ENCODE peak calls at places on chromosomes 3 and 15, in four cellular contexts. S, Z, D and G are unnamed samples.

GRCh38 chr15:78264304-78265136 is at the start of gene DNAJA4:
- DNase-seq in S (no peak), Z (no peak), D (no peak), G (peak)

GRCh38 chr3:141471160-141471559 is 15.7 kb upstream of the RASA2 start:
- DNase-seq in S (no peak), Z (peak), D (no peak), G (no peak)

GRCh38 chr15:55535436-55535835 is 27.4 kb upstream of the DNAAF4 start:
- DNase-seq in S (no peak), Z (no peak), D (no peak), G (no peak)

GRCh38 chr3:31704651-31705179 is 172.0 kb downstream of the STT3B start:
- DNase-seq in S (no peak), Z (peak), D (no peak), G (no peak)

GRCh38 chr3:114709102-114709501 is 415.3 kb downstream of the TIGIT start:
- DNase-seq in S (no peak), Z (peak), D (no peak), G (no peak)

GRCh38 chr15:72375501-72375845 is 341 bp downstream of the HEXA start:
- DNase-seq in S (no peak), Z (no peak), D (no peak), G (no peak)

GRCh38 chr3:42288385-42288784 is 22.4 kb upstream of the CCK start:
- DNase-seq in S (no peak), Z (no peak), D (no peak), G (no peak)

GRCh38 chr15:48811325-48811938 is 563 bp upstream of the CEP152 start:
- DNase-seq in S (no peak), Z (no peak), D (peak), G (no peak)

GRCh38 chr15:48645558-48646330 is at the start of gene FBN1:
- DNase-seq in S (peak), Z (peak), D (no peak), G (peak)

GRCh38 chr3:191356586-191357439 is 26.5 kb upstream of the UTS2B start:
- DNase-seq in S (no peak), Z (peak), D (no peak), G (no peak)

GRCh38 chr3:40780801-40781406 is 256.1 kb downstream of the ZNF621 start:
- DNase-seq in S (no peak), Z (no peak), D (no peak), G (no peak)

GRCh38 chr15:69388259-69388658 is 25.9 kb upstream of the KIF23 start:
- DNase-seq in S (no peak), Z (no peak), D (no peak), G (no peak)

GRCh38 chr3:142987080-142987700 is 14.2 kb upstream of the U2SURP start:
- DNase-seq in S (no peak), Z (peak), D (peak), G (no peak)

GRCh38 chr3:139505829-139506386 is 29.6 kb upstream of the RBP2 start:
- DNase-seq in S (no peak), Z (no peak), D (no peak), G (no peak)

GRCh38 chr15:29612096-29612495 is 210.2 kb downstream of the TJP1 start:
- DNase-seq in S (no peak), Z (peak), D (no peak), G (peak)

GRCh38 chr15:24772256-24772655 is 96.7 kb downstream of the NPAP1 start:
- DNase-seq in S (no peak), Z (no peak), D (no peak), G (no peak)

GRCh38 chr3:65439641-65440040 is 599.1 kb downstream of the MAGI1 start:
- DNase-seq in S (no peak), Z (peak), D (peak), G (peak)

GRCh38 chr3:161305095-161305991 is 66.0 kb downstream of the SPTSSB start:
- DNase-seq in S (no peak), Z (peak), D (peak), G (no peak)

GRCh38 chr15:26759991-26760390 is 12.9 kb downstream of the GABRB3 start:
- DNase-seq in S (no peak), Z (no peak), D (no peak), G (no peak)

GRCh38 chr15:94164202-94164807 is 67.1 kb upstream of the MCTP2 start:
- DNase-seq in S (no peak), Z (peak), D (peak), G (peak)

GRCh38 chr3:185308126-185308754 is 54.4 kb upstream of the EHHADH start:
- DNase-seq in S (peak), Z (peak), D (peak), G (peak)

GRCh38 chr3:12750223-12750622 is 8.8 kb downstream of the TMEM40 start:
- DNase-seq in S (no peak), Z (peak), D (peak), G (no peak)
- TF ChIP-seq CHD1 in S (no peak), Z (no peak), D (no peak), G (no peak)

GRCh38 chr15:70585707-70586034 is 177.7 kb downstream of the UACA start:
- DNase-seq in S (no peak), Z (no peak), D (no peak), G (no peak)
- H3K4me2 ChIP-seq in S (no peak), Z (no peak), D (no peak), G (peak)

DNA sequence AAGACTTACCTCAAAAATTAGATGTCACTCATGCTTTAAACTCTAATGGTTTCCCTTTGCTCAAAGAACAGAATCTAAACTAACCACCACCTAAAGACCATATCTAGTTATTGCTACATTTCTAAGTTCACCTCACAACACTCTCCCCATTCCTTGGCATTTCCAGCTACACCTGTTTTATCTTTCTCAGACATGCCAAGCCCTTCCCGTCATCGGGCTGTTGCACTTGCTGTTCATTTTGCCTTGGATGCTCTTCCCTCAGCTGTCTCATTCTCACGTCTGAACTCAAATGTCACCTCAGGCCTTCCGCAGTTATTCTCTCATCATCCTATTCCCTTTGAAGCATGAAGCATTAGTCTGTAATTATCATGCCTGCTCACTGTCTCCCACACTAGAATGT is 1.1 kb upstream of the ACTR8 start:
- DNase-seq in S (no peak), Z (no peak), D (no peak), G (no peak)
- TF ChIP-seq CHD1 in S (no peak), Z (no peak), D (no peak), G (no peak)

GRCh38 chr3:23052230-23053019 is 150.7 kb upstream of the UBE2E2 start:
- DNase-seq in S (no peak), Z (no peak), D (no peak), G (peak)

GRCh38 chr3:23051240-23052140 is 151.6 kb upstream of the UBE2E2 start:
- DNase-seq in S (no peak), Z (no peak), D (no peak), G (no peak)

GRCh38 chr3:23055733-23056376 is 147.3 kb upstream of the UBE2E2 start:
- DNase-seq in S (no peak), Z (peak), D (no peak), G (no peak)
- H3K4me2 ChIP-seq in S (no peak), Z (no peak), D (no peak), G (no peak)

DNA sequence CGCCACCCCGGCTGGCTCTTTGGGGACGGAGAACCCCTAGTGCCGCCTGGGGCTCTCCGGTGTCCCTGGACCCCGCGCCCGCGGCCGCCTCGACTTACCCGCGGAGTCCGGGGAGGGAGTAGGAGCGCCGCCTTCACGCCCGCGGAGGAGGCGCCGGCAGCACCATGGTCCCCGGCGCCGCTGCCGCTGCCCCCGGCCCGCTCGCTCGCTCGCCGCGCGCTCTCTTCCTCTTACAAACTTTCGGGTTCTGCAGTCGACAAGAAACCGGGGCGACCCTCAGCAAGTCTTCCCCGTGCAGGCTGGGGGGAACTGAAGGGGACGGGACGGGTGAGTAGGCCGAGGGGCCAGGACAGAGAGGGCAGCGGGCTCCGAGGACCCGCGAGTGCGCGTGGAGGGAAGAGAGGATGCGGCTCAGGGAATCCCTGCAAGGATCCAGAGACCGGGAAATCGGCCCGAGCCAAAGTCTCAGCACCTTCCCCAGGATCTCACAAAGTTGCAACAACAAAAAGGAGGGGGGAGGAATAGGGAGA is 2.0 kb downstream of the FOXP1 start:
- DNase-seq in S (no peak), Z (no peak), D (no peak), G (no peak)
- TF ChIP-seq CHD1 in S (no peak), Z (no peak), D (no peak), G (no peak)

GRCh38 chr15:31465083-31465955 is 138.7 kb downstream of the KLF13 start:
- DNase-seq in S (no peak), Z (no peak), D (no peak), G (no peak)
- H3K4me2 ChIP-seq in S (no peak), Z (no peak), D (no peak), G (no peak)

GRCh38 chr3:111904376-111905241 is 45.5 kb downstream of the PHLDB2 start:
- DNase-seq in S (no peak), Z (peak), D (no peak), G (no peak)

GRCh38 chr3:111907151-111907550 is 48.1 kb downstream of the PHLDB2 start:
- DNase-seq in S (no peak), Z (no peak), D (no peak), G (no peak)

GRCh38 chr3:111903067-111903511 is 44.0 kb downstream of the PHLDB2 start:
- DNase-seq in S (no peak), Z (peak), D (no peak), G (no peak)

GRCh38 chr3:111902534-111902933 is 43.5 kb downstream of the PHLDB2 start:
- DNase-seq in S (no peak), Z (no peak), D (no peak), G (no peak)

GRCh38 chr3:111906667-111907066 is 47.6 kb downstream of the PHLDB2 start:
- DNase-seq in S (no peak), Z (peak), D (no peak), G (no peak)
- TF ChIP-seq CHD1 in S (no peak), Z (no peak), D (no peak), G (no peak)

GRCh38 chr15:91956026-91956723 is 102.7 kb downstream of the SLCO3A1 start:
- DNase-seq in S (no peak), Z (peak), D (no peak), G (no peak)
- H3K4me2 ChIP-seq in S (no peak), Z (no peak), D (no peak), G (peak)